ENCODE peak calls at places on chromosome 1, in four cellular contexts. I is HepG2, V is H1, O is GM12878. U is an unnamed sample.

GRCh38 chr1:222643603-222643936 is 25.7 kb downstream of the MIA3 start:
- DNase-seq in I (peak; percentile 14), V (no peak), O (no peak), U (no peak)

GRCh38 chr1:186212574-186213224 is 162.4 kb downstream of the TPR start:
- DNase-seq in I (peak; percentile 74), V (no peak), O (no peak), U (peak; percentile 44)

GRCh38 chr1:110962892-110963665 is 643 bp downstream of the LRIF1 start:
- DNase-seq in I (peak; percentile 61), V (peak; percentile 74), O (peak; percentile 48), U (peak; percentile 42)

GRCh38 chr1:222257024-222257423 is 290.9 kb downstream of the HHIPL2 start:
- DNase-seq in I (no peak), V (no peak), O (no peak), U (no peak)

GRCh38 chr1:201279313-201279712 is 4.0 kb upstream of the PKP1 start:
- DNase-seq in I (no peak), V (no peak), O (no peak), U (no peak)

GRCh38 chr1:91876040-91876470 is 9.9 kb downstream of the TGFBR3 start:
- DNase-seq in I (no peak), V (no peak), O (peak; percentile 75), U (no peak)

GRCh38 chr1:226126824-226127591 is 59.5 kb downstream of the ACBD3 start:
- DNase-seq in I (no peak), V (no peak), O (no peak), U (no peak)

GRCh38 chr1:15680131-15680530 is 4.0 kb upstream of the PLEKHM2 start:
- DNase-seq in I (no peak), V (no peak), O (no peak), U (no peak)

GRCh38 chr1:60989745-60990718 is 92.3 kb upstream of the NFIA start:
- DNase-seq in I (no peak), V (no peak), O (no peak), U (peak; percentile 50)

GRCh38 chr1:63545780-63546179 is 22.5 kb downstream of the EFCAB7 start:
- DNase-seq in I (no peak), V (no peak), O (no peak), U (no peak)

GRCh38 chr1:162035241-162035640 is 11.6 kb upstream of the OLFML2B start:
- DNase-seq in I (peak; percentile 10), V (no peak), O (no peak), U (no peak)

GRCh38 chr1:214850432-214851010 is 232.0 kb upstream of the KCNK2 start:
- DNase-seq in I (no peak), V (no peak), O (no peak), U (no peak)

GRCh38 chr1:1118893-1119220 is 3.0 kb upstream of the C1orf159 start:
- DNase-seq in I (no peak), V (no peak), O (no peak), U (no peak)

GRCh38 chr1:176206006-176206960 is 803 bp downstream of the COP1 start:
- DNase-seq in I (peak; percentile 38), V (no peak), O (no peak), U (peak; percentile 63)

GRCh38 chr1:1204425-1204920 is 1.9 kb downstream of the TNFRSF18 start:
- DNase-seq in I (no peak), V (peak; percentile 45), O (no peak), U (peak; percentile 24)

GRCh38 chr1:227424159-227424680 is 105.9 kb upstream of the CDC42BPA start:
- DNase-seq in I (no peak), V (no peak), O (no peak), U (no peak)

GRCh38 chr1:220843481-220844011 is 35.7 kb upstream of the HLX start:
- DNase-seq in I (no peak), V (no peak), O (no peak), U (no peak)

GRCh38 chr1:20480261-20481157 is 5.5 kb downstream of the CAMK2N1 start:
- DNase-seq in I (peak; percentile 99), V (no peak), O (no peak), U (no peak)

GRCh38 chr1:23081376-23081775 is 62.1 kb downstream of the KDM1A start:
- DNase-seq in I (no peak), V (no peak), O (no peak), U (no peak)

GRCh38 chr1:193662030-193662429 is 475.6 kb upstream of the B3GALT2 start:
- DNase-seq in I (no peak), V (no peak), O (no peak), U (no peak)

GRCh38 chr1:183635112-183635605 is 424 bp downstream of the ARPC5 start:
- DNase-seq in I (no peak), V (peak; percentile 64), O (no peak), U (peak; percentile 71)

GRCh38 chr1:48955774-48956173 is 179.1 kb upstream of the BEND5 start:
- DNase-seq in I (no peak), V (no peak), O (no peak), U (no peak)

GRCh38 chr1:4652631-4653327 is 1.6 kb upstream of the AJAP1 start:
- DNase-seq in I (peak; percentile 16), V (peak; percentile 91), O (no peak), U (peak; percentile 92)

GRCh38 chr1:67540025-67540732 is 110.0 kb upstream of the SERBP1 start:
- DNase-seq in I (no peak), V (no peak), O (no peak), U (no peak)

GRCh38 chr1:234727018-234727757 is 117.2 kb upstream of the IRF2BP2 start:
- DNase-seq in I (no peak), V (no peak), O (peak; percentile 65), U (no peak)

GRCh38 chr1:212323065-212323464 is 37.9 kb downstream of the PPP2R5A start:
- DNase-seq in I (no peak), V (no peak), O (no peak), U (no peak)

GRCh38 chr1:2046225-2046917 is 3.8 kb upstream of the PRKCZ start:
- DNase-seq in I (peak; percentile 72), V (peak; percentile 96), O (no peak), U (peak; percentile 81)

GRCh38 chr1:36096500-36097412 is 8.1 kb downstream of the ADPRS start:
- DNase-seq in I (peak; percentile 39), V (peak; percentile 78), O (no peak), U (peak; percentile 67)

GRCh38 chr1:151846062-151846568 is 6.5 kb upstream of the C2CD4D start:
- DNase-seq in I (peak; percentile 41), V (no peak), O (no peak), U (no peak)

GRCh38 chr1:205824180-205824579 is 11.2 kb upstream of the SLC41A1 start:
- DNase-seq in I (no peak), V (no peak), O (no peak), U (no peak)

GRCh38 chr1:95903060-95903459 is 669.0 kb downstream of the RWDD3 start:
- DNase-seq in I (no peak), V (no peak), O (no peak), U (no peak)

GRCh38 chr1:3019007-3019515 is 2.2 kb upstream of the ACTRT2 start:
- DNase-seq in I (no peak), V (no peak), O (no peak), U (no peak)

GRCh38 chr1:5915587-5916571 is 76.3 kb downstream of the NPHP4 start:
- DNase-seq in I (peak; percentile 30), V (peak; percentile 45), O (peak; percentile 5), U (peak; percentile 66)

GRCh38 chr1:28789412-28789811 is 22.6 kb upstream of the OPRD1 start:
- DNase-seq in I (no peak), V (no peak), O (no peak), U (no peak)

GRCh38 chr1:28792644-28793121 is 19.3 kb upstream of the OPRD1 start:
- DNase-seq in I (no peak), V (no peak), O (no peak), U (no peak)

GRCh38 chr1:28789816-28790215 is 22.2 kb upstream of the OPRD1 start:
- DNase-seq in I (no peak), V (no peak), O (no peak), U (no peak)

GRCh38 chr1:28790384-28791035 is 21.5 kb upstream of the OPRD1 start:
- DNase-seq in I (peak; percentile 21), V (no peak), O (no peak), U (no peak)
- TF ChIP-seq YY1 in I (no peak), V (no peak), O (no peak), U (no peak)

GRCh38 chr1:199269241-199269640 is 630.4 kb downstream of the PTPRC start:
- DNase-seq in I (no peak), V (no peak), O (no peak), U (no peak)

GRCh38 chr1:199264283-199264682 is 625.4 kb downstream of the PTPRC start:
- DNase-seq in I (no peak), V (no peak), O (no peak), U (no peak)

GRCh38 chr1:199264911-199265310 is 626.1 kb downstream of the PTPRC start:
- DNase-seq in I (no peak), V (no peak), O (no peak), U (no peak)

GRCh38 chr1:199265319-199265718 is 626.5 kb downstream of the PTPRC start:
- DNase-seq in I (no peak), V (no peak), O (no peak), U (no peak)
- TF ChIP-seq TCF12 in I (no peak), V (no peak), O (no peak), U (no peak)

GRCh38 chr1:86846166-86846647 is 67.7 kb downstream of the SELENOF start:
- DNase-seq in I (no peak), V (no peak), O (no peak), U (peak; percentile 7)
- TF ChIP-seq JUND in I (no peak), V (no peak), O (no peak), U (peak; percentile 81)

GRCh38 chr1:94621392-94621791 is 79.8 kb upstream of the F3 start:
- DNase-seq in I (no peak), V (no peak), O (no peak), U (peak; percentile 22)
- TF ChIP-seq YY1 in I (no peak), V (no peak), O (no peak), U (no peak)

GRCh38 chr1:69613414-69613813 is 45.7 kb downstream of the LRRC7 start:
- DNase-seq in I (no peak), V (no peak), O (no peak), U (no peak)
- TF ChIP-seq TCF12 in I (no peak), V (no peak), O (no peak), U (no peak)

DNA sequence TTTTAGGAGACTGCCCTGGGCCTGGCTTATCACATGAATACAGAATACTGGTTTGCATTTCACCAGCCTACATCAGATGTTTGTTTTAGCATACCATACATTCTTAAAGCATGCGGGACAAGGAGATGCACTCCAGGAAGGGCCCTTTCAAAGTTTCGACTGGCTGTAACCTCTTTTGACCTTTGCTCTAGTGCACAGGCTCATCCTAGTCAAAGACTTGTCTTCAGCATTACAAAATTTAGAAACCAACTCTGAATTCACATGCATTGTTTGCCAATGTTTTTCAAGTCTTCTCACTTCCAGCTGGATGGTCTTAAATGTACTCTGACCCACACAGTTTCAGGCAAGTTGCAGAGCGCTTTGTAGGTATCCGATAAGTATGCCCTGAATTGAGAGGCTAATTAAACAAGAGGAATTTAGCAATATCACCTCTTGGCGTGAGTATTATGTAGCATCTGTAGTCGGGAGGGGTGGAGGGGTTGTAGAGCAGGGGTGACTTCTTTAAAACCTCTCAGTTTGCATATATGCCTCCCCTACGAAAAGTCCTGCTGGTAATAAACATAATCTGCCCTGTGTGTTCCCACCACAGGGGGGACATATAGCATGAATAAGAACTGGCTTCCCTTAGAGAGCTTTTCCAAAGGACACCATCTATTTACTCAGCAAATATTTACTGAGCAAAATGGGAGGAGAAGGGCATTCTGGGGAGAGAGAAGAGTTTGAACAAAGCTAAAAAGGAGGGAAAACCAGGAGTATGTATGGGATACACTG is 24.4 kb upstream of the AHCYL1 start:
- DNase-seq in I (peak; percentile 96), V (no peak), O (no peak), U (no peak)
- TF ChIP-seq JUND in I (no peak), V (no peak), O (no peak), U (no peak)

GRCh38 chr1:10663668-10664035 is 132.8 kb downstream of the CASZ1 start:
- DNase-seq in I (no peak), V (peak; percentile 81), O (no peak), U (peak; percentile 95)
- TF ChIP-seq YY1 in I (no peak), V (no peak), O (no peak), U (no peak)

U was measured in SK-N-SH.